ENCODE peak calls at places on chromosomes 12 and 14, in ten cellular contexts. W is lower lobe of right lung, I is breast epithelium, Y is pancreas, C is tibial artery, Q is SK-N-SH, J is uterus, D is neural progenitor cell, G is cardiac muscle cell, U is astrocyte. L is an unnamed sample. For H3K4me1, the result is how much of the 10 kb centered on the place peaks cover.

GRCh38 chr14:63893701-63894458 is 41.1 kb downstream of the SYNE2 start:
- DNase-seq in W (no peak), I (no peak), Y (peak), C (peak), Q (no peak), J (peak), D (peak), G (peak), U (peak), L (peak)

GRCh38 chr12:5969156-5969973 is 24.3 kb upstream of the ANO2 start:
- DNase-seq in W (no peak), I (no peak), Y (no peak), C (no peak), Q (no peak), J (no peak), D (peak), G (no peak), U (no peak), L (no peak)

GRCh38 chr12:109112720-109113465 is 3.5 kb upstream of the ACACB start:
- DNase-seq in W (no peak), I (no peak), Y (no peak), C (peak), Q (no peak), J (no peak), D (no peak), G (peak), U (no peak), L (no peak)

GRCh38 chr12:13163868-13164267 is 32.7 kb upstream of the EMP1 start:
- DNase-seq in W (no peak), I (no peak), Y (no peak), C (no peak), Q (no peak), J (no peak), D (no peak), G (no peak), U (no peak), L (no peak)

GRCh38 chr14:95305145-95305544 is 14.6 kb downstream of the CLMN start:
- DNase-seq in W (no peak), I (no peak), Y (no peak), C (no peak), Q (no peak), J (no peak), D (no peak), G (no peak), U (no peak), L (no peak)

GRCh38 chr14:22987291-22987690 is 4.9 kb upstream of the AJUBA start:
- DNase-seq in W (no peak), I (no peak), Y (no peak), C (no peak), Q (no peak), J (no peak), D (no peak), G (no peak), U (no peak), L (no peak)

GRCh38 chr12:109761631-109761950 is 48.0 kb downstream of the FAM222A start:
- DNase-seq in W (peak), I (peak), Y (no peak), C (peak), Q (peak), J (no peak), D (no peak), G (no peak), U (no peak), L (no peak)

GRCh38 chr12:98275131-98275475 is 240.3 kb upstream of the TMPO start:
- DNase-seq in W (no peak), I (no peak), Y (no peak), C (no peak), Q (no peak), J (no peak), D (no peak), G (no peak), U (no peak), L (no peak)

GRCh38 chr12:11687538-11687937 is 38.1 kb downstream of the ETV6 start:
- DNase-seq in W (no peak), I (no peak), Y (no peak), C (no peak), Q (no peak), J (no peak), D (no peak), G (no peak), U (no peak), L (no peak)

GRCh38 chr12:6267007-6267721 is 43.3 kb upstream of the PLEKHG6 start:
- DNase-seq in W (peak), I (no peak), Y (no peak), C (no peak), Q (no peak), J (no peak), D (no peak), G (no peak), U (peak), L (no peak)

GRCh38 chr14:20848955-20849570 is 42.1 kb upstream of the RNASE3 start:
- DNase-seq in W (no peak), I (no peak), Y (no peak), C (no peak), Q (no peak), J (no peak), D (peak), G (no peak), U (no peak), L (no peak)

GRCh38 chr14:53894456-53894855 is 62.2 kb downstream of the BMP4 start:
- DNase-seq in W (no peak), I (no peak), Y (no peak), C (no peak), Q (no peak), J (no peak), D (no peak), G (no peak), U (peak), L (no peak)

GRCh38 chr14:73633517-73634332 is 11.1 kb upstream of the DNAL1 start:
- DNase-seq in W (peak), I (peak), Y (peak), C (peak), Q (peak), J (peak), D (peak), G (peak), U (peak), L (peak)

GRCh38 chr12:116508145-116509121 is 50.7 kb upstream of the MAP1LC3B2 start:
- DNase-seq in W (peak), I (no peak), Y (no peak), C (no peak), Q (peak), J (peak), D (peak), G (peak), U (no peak), L (peak)

DNA sequence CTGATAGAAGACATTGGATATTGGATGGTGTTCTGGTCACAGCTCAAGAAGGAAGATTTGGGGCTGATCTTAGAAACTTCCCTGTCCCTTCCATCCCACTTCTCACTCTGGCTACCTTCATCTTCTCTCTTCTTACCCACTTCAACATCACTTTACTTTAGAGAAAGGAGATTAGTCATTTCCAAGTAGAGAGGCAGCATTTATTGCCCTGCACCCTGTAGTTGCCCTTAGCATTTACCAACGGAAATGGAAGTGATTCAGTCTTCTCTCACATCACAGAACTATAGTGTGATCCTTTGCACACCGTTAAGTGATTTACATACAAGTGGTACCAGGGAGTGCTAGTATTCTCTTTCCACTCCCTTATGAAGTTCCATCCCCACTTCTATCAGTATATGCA is 52.4 kb downstream of the PHLDA1 start:
- DNase-seq in W (no peak), I (no peak), Y (no peak), C (no peak), Q (no peak), J (no peak), D (no peak), G (no peak), U (peak), L (no peak)
- H3K4me1 ChIP-seq in W (half or more), I (under half), Y (under half), C (half or more), Q (under half), J (under half), D (under half), G (under half), U (under half), L (under half)

GRCh38 chr12:64180951-64181350 is 41.1 kb downstream of the KICS2 start:
- DNase-seq in W (no peak), I (no peak), Y (no peak), C (no peak), Q (no peak), J (no peak), D (no peak), G (no peak), U (peak), L (no peak)

GRCh38 chr12:64178122-64178521 is 44.0 kb downstream of the KICS2 start:
- DNase-seq in W (no peak), I (no peak), Y (no peak), C (no peak), Q (no peak), J (no peak), D (no peak), G (no peak), U (peak), L (no peak)

GRCh38 chr12:64177001-64177400 is 45.1 kb downstream of the KICS2 start:
- DNase-seq in W (no peak), I (no peak), Y (no peak), C (no peak), Q (no peak), J (no peak), D (no peak), G (no peak), U (no peak), L (no peak)

GRCh38 chr12:64184216-64184615 is 37.9 kb downstream of the KICS2 start:
- DNase-seq in W (no peak), I (no peak), Y (no peak), C (no peak), Q (no peak), J (no peak), D (no peak), G (peak), U (no peak), L (no peak)

DNA sequence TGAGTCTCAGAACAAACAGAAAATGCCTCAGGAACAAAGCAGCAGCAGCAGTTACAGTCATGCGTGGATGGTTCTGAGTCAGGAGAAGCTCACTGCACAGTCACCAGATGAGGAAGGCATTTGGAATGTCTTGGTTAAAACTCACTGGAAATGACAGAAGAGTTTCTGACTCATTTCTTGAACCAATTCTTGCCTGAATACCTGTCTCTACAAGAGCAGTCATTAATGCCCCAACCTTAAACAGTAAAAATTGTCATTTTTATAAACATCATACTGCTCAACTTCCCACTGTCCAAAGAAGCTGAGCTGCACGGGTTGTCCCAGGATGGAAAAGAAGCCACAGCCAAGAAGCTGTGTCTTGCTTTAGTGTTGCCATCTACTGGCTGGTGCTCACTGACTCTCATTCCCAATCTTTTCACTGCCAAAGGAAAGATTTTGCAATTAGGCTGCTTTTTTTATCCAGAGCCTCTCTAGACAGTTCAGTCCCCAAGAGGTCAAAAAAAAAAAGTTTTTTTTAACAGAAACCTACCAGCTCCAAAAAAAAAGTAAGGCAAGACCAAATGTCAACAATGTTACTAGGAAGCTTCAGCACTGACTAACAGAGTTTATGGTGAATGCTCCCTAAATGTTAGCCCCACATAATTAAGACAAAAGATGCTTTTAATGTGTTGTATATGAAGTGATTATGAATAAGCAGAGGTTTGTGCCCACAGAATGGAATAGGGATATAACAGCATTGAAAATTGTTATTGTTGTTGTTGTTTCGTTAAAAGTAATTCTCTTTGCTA is 40.4 kb downstream of the KICS2 start:
- DNase-seq in W (no peak), I (no peak), Y (no peak), C (peak), Q (peak), J (peak), D (peak), G (peak), U (peak), L (peak)
- TF ChIP-seq CTCF in W (peak), I (peak), Y (peak), C (peak), Q (peak), J (peak), D (peak), G (peak), U (peak), L (peak)

DNA sequence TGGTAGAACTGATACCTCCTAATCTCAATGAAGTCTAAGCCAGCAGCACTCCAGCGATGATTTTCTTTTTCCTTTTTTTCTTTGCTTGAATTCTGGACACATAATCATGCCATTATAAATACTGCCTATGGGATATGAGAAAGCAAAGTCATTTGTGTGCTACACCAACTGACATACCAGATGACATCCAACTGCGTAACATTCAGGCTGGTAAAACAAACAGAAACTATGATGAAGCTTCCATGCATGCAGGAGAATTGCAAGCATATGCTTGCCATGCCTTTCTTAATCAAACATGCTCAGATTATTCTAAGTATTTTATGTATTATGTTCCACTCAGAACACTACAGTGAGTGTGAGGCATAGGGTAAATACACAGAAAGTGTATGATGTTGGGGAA is 97.4 kb downstream of the C12orf50 start:
- DNase-seq in W (no peak), I (no peak), Y (no peak), C (no peak), Q (no peak), J (no peak), D (no peak), G (no peak), U (peak), L (no peak)
- H3K4me3 ChIP-seq in W (no peak), I (no peak), Y (no peak), C (no peak), Q (no peak), J (no peak), D (no peak), G (no peak), U (no peak), L (no peak)

GRCh38 chr14:89243286-89243685 is 173.7 kb downstream of the FOXN3 start:
- DNase-seq in W (no peak), I (no peak), Y (no peak), C (no peak), Q (no peak), J (no peak), D (no peak), G (no peak), U (no peak), L (no peak)
- H3K4me1 ChIP-seq in W (under half), I (under half), Y (under half), C (half or more), Q (under half), J (under half), D (under half), G (under half), U (under half), L (half or more)